ENCODE peak calls at places on chromosomes 11 and 22, in six cellular contexts. M, H, T, Q, G and J are unnamed samples. For H3K4me1, the result is how much of the 10 kb centered on the place peaks cover.

GRCh38 chr11:44138286-44138685 is 42.8 kb downstream of the EXT2 start:
- DNase-seq in M (no peak), H (no peak), T (peak), Q (no peak), G (no peak), J (no peak)

GRCh38 chr11:128476031-128476430 is 111.3 kb downstream of the ETS1 start:
- DNase-seq in M (no peak), H (no peak), T (no peak), Q (no peak), G (no peak), J (no peak)

GRCh38 chr11:122517403-122518379 is 137.8 kb upstream of the UBASH3B start:
- DNase-seq in M (no peak), H (no peak), T (no peak), Q (peak), G (no peak), J (no peak)

GRCh38 chr11:73315288-73316020 is 7.4 kb downstream of the ARHGEF17 start:
- DNase-seq in M (no peak), H (no peak), T (peak), Q (no peak), G (no peak), J (no peak)

GRCh38 chr22:44664149-44664548 is 37.9 kb upstream of the PRR5 start:
- DNase-seq in M (no peak), H (peak), T (peak), Q (no peak), G (no peak), J (peak)

GRCh38 chr11:56533054-56533740 is 9.9 kb downstream of the OR5M11 start:
- DNase-seq in M (no peak), H (no peak), T (no peak), Q (no peak), G (no peak), J (no peak)

GRCh38 chr11:114082767-114083181 is 23.3 kb downstream of the ZBTB16 start:
- DNase-seq in M (no peak), H (peak), T (no peak), Q (no peak), G (no peak), J (no peak)

GRCh38 chr22:40498454-40499186 is 128.2 kb downstream of the SGSM3 start:
- DNase-seq in M (no peak), H (no peak), T (peak), Q (peak), G (peak), J (no peak)

GRCh38 chr11:13502492-13502891 is 6.7 kb upstream of the PTH start:
- DNase-seq in M (no peak), H (no peak), T (no peak), Q (no peak), G (no peak), J (no peak)

GRCh38 chr11:33375688-33376311 is 118.6 kb downstream of the HIPK3 start:
- DNase-seq in M (no peak), H (no peak), T (peak), Q (peak), G (peak), J (no peak)

GRCh38 chr22:20582171-20582511 is 74.7 kb downstream of the MED15 start:
- DNase-seq in M (no peak), H (peak), T (no peak), Q (no peak), G (no peak), J (no peak)

GRCh38 chr11:30002157-30002556 is 14.7 kb downstream of the KCNA4 start:
- DNase-seq in M (no peak), H (no peak), T (no peak), Q (no peak), G (no peak), J (no peak)

GRCh38 chr22:20624161-20624616 is 116.8 kb downstream of the MED15 start:
- DNase-seq in M (no peak), H (no peak), T (peak), Q (no peak), G (no peak), J (no peak)

GRCh38 chr11:125141686-125142535 is 22.6 kb upstream of the PKNOX2 start:
- DNase-seq in M (peak), H (peak), T (peak), Q (peak), G (peak), J (peak)

GRCh38 chr11:102924851-102925380 is 30.6 kb downstream of the MMP13 start:
- DNase-seq in M (no peak), H (no peak), T (peak), Q (no peak), G (no peak), J (no peak)

GRCh38 chr11:95335989-95336388 is 105.0 kb upstream of the SESN3 start:
- DNase-seq in M (no peak), H (no peak), T (peak), Q (peak), G (no peak), J (no peak)

GRCh38 chr11:108606495-108607160 is 13.1 kb upstream of the EXPH5 start:
- DNase-seq in M (no peak), H (no peak), T (peak), Q (no peak), G (no peak), J (no peak)

GRCh38 chr11:73292481-73292880 is 15.6 kb upstream of the ARHGEF17 start:
- DNase-seq in M (no peak), H (no peak), T (peak), Q (no peak), G (no peak), J (no peak)

GRCh38 chr11:63805844-63806415 is 7.3 kb upstream of the SPINDOC start:
- DNase-seq in M (no peak), H (no peak), T (peak), Q (no peak), G (no peak), J (no peak)

GRCh38 chr11:60899021-60899936 is 7.1 kb downstream of the PRPF19 start:
- DNase-seq in M (peak), H (no peak), T (peak), Q (peak), G (peak), J (peak)

GRCh38 chr11:66388746-66389386 is 17.3 kb upstream of the SLC29A2 start:
- DNase-seq in M (peak), H (peak), T (peak), Q (peak), G (peak), J (peak)

GRCh38 chr11:44559207-44559943 is 6.1 kb upstream of the CD82 start:
- DNase-seq in M (no peak), H (no peak), T (no peak), Q (peak), G (no peak), J (no peak)

GRCh38 chr11:60786811-60787567 is 1.9 kb downstream of the MS4A10 start:
- DNase-seq in M (peak), H (peak), T (peak), Q (no peak), G (no peak), J (no peak)

GRCh38 chr11:60251485-60252207 is 8.7 kb upstream of the MS4A4E start:
- DNase-seq in M (peak), H (no peak), T (no peak), Q (peak), G (no peak), J (no peak)

GRCh38 chr11:9703280-9703679 is 39.4 kb downstream of the SWAP70 start:
- DNase-seq in M (no peak), H (no peak), T (no peak), Q (no peak), G (no peak), J (no peak)

GRCh38 chr11:65208785-65209710 is 27.3 kb downstream of the CAPN1 start:
- DNase-seq in M (no peak), H (no peak), T (no peak), Q (peak), G (no peak), J (no peak)

GRCh38 chr11:130431337-130431773 is 2.9 kb upstream of the ADAMTS8 start:
- DNase-seq in M (peak), H (peak), T (peak), Q (peak), G (peak), J (peak)

GRCh38 chr11:27183672-27184457 is 143.2 kb downstream of the BBOX1 start:
- DNase-seq in M (peak), H (no peak), T (peak), Q (peak), G (peak), J (peak)

GRCh38 chr11:95512682-95513081 is 276.9 kb downstream of the FAM76B start:
- DNase-seq in M (peak), H (peak), T (peak), Q (no peak), G (peak), J (no peak)

GRCh38 chr11:64183890-64184289 is 2.1 kb upstream of the STIP1 start:
- DNase-seq in M (no peak), H (no peak), T (no peak), Q (no peak), G (no peak), J (no peak)

GRCh38 chr11:45109400-45109799 is 37.0 kb upstream of the PRDM11 start:
- DNase-seq in M (no peak), H (no peak), T (no peak), Q (no peak), G (no peak), J (no peak)

DNA sequence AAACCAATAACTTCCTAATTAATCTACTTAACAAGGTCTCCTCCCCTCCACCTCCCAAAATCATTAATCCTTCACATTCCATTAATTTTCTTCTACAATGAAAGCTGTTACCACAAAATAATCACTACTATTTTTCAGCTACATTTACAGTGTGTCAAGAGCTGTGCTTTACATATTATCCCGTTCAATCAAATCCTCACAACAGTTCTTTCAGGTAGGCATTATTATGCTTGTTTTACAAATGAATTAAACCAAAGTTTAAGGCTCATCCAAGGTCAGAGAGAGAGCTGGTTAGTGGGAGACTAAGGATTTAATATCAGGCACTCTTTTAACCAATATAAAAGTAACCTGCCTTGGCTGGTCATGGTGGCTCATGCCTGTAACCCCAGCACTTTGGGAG is 107.4 kb downstream of the SIK3 start:
- DNase-seq in M (no peak), H (no peak), T (peak), Q (no peak), G (no peak), J (no peak)
- H3K4me1 ChIP-seq in M (under half), H (half or more), T (under half), Q (under half), G (under half), J (under half)

DNA sequence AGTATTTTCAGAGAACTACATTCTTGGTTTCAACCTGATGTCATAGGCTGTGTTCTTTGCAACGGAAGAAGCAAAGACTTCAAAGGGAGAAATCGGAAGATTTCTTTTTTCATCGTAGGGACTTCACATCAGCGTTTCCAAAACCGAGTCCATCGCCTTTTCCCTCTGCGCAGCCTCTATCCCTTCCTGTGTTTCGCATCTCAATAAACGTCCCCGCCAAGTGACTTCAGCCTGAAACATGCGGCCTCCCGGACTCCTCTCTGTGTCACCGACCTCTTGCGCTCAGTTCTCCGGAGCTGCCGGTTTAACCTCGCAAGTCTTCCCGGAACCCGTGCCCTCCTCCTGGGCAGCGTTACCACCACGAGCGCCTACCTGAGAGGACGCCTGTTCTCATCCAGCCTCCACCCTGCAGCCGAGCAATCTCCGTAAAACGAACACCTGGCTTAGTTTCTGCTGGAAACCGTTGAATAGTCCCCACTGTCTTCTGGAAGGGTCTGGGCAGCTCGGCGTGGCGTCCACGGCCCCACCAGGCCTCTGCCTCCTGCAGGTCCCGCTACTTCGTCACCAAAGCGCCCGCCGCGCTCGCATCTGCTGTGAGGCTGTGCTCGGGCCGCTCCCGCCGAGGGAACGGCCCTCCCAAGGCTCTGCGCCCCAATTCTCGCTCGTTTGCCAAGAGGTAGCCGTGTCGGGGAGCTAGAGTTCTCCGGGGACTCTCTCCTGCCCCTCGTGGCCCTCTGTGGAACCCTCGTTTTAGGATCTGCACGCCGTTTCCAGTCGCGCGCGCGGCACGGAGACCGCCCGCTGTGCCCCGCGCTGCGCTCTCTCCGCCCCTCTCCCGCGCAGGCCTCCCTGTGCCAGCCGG is at the start of gene GLB1L3:
- DNase-seq in M (no peak), H (no peak), T (peak), Q (peak), G (peak), J (peak)
- TF ChIP-seq CTCF in M (no peak), H (peak), T (peak), Q (peak), G (peak), J (peak)

GRCh38 chr11:57904369-57904768 is 119.3 kb upstream of the OR9Q1 start:
- DNase-seq in M (no peak), H (no peak), T (no peak), Q (no peak), G (no peak), J (no peak)
- H3K4me3 ChIP-seq in M (no peak), H (peak), T (no peak), Q (peak), G (no peak), J (no peak)

DNA sequence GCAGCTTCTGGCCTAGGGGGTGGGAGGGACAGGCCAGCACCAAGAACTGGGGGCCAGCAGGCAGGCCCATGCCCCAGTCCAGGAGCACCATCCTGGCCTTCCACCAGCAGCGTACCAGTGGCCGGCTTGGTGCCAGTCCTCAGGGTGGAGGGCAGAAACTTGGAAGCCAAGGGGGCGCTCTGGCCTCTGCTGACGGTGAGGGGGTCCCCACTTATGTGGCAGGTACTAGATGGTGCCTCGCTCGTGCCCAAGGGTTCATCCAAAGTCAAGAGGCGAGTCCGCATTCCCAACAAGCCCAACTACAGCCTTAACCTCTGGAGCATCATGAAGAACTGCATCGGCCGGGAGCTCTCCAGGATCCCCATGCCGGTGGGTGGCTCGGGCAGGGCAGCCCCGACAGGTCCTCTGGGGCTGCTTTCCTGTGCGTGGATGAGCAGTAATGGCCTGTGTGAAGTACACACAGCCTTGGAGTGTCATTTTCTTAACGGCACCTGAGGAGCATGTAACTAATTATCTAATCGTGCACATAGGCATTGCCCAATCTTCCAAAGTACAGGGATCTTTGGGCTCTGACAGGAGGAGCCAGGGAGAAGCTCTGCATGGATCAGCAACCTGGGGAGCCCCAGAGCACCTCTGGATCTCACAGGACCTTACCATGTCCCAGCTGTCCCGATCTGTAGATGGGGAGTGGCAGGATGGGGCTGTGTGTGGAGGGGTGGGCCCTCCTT is 79.1 kb downstream of the MORC2 start:
- DNase-seq in M (no peak), H (peak), T (no peak), Q (peak), G (no peak), J (no peak)
- H3K4me1 ChIP-seq in M (under half), H (under half), T (under half), Q (under half), G (under half), J (under half)

DNA sequence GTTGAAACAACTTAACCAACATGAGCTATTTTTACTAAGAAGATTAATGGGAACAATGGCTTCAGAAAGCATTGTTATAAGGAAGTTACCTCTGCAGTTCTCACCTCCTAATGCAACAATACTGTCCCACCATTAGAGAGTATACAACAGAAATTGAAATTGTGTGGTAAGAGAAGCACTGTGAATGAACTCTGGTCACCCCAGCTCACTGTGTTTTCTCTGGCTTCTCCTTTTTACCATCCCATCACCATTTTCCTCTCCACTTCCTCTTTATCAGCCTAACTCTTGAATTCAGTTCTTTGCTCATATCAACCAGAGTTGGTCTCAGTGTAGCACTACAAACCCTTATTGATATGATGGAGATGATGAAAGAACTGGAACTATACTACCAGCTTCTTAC is 138.0 kb upstream of the POU2AF2 start:
- DNase-seq in M (no peak), H (no peak), T (no peak), Q (no peak), G (no peak), J (no peak)
- TF ChIP-seq CTCF in M (no peak), H (no peak), T (no peak), Q (no peak), G (no peak), J (no peak)

DNA sequence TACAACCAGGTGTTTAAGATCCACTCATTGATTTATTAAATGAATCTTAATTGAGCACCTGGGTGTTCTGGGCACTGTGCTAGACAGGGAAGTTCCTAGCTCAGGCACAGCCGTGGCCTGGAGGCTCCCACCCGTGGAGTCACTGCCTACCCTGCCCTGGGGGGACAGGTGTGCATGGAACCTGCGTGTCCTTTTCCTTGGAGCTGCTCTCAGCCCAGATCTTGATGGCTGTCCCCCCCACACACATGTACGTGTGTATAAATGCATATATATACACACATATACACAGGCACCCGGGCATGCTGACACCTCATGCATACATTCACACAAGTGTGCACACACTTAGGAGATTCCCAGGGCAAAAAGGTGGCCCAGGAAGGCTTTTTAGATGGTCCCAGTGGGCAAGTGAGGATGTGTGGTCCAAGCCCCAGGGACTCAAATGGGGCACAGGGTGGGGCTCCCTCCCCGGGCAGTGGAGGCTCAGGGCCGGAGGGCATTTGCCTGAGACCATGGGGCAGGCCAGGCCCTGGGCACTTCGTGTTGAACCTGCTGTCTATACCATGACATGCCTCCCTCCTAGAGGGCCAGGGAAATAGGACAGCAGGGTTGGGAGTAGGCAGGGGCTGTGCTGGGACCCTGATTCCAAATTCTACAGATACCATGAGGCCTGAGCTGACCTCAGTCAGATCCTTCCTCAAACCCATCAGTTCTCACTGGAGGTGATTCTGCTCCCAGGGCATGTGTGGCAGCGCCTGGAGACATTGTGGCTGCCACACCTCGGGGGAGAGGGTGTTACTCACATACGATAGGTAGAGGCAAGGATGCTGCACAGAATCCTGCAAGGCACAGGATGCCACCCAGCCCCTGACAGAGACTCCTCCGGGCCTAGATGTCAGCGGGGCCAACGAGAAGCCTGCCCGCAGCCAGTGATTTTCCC is 77.8 kb downstream of the BCR start:
- DNase-seq in M (no peak), H (no peak), T (no peak), Q (no peak), G (no peak), J (no peak)
- H3K4me3 ChIP-seq in M (no peak), H (no peak), T (no peak), Q (no peak), G (no peak), J (no peak)